ENCODE peak calls at places on chromosomes 13 and 19, in five cellular contexts. S, Z, Y, Q and U are unnamed samples.
A peak's percentile ranks its signal among the peaks of the same experiment; 100 is the strongest.

GRCh38 chr13:68046900-68047299 is 816.8 kb upstream of the PCDH9 start:
- DNase-seq in S (no peak), Z (no peak), Q (no peak), Y (no peak), U (no peak)

GRCh38 chr19:2691951-2692350 is 10.5 kb downstream of the GNG7 start:
- DNase-seq in Z (no peak), Y (no peak), Q (peak; percentile 53), S (no peak), U (no peak)

GRCh38 chr13:79990048-79990447 is 350.9 kb downstream of the SPRY2 start:
- DNase-seq in S (no peak), Q (no peak), Y (no peak), Z (no peak), U (no peak)

GRCh38 chr19:3471954-3472655 is 8.2 kb downstream of the SMIM24 start:
- DNase-seq in Y (peak; percentile 50), Z (peak; percentile 77), S (peak; percentile 32), Q (no peak), U (no peak)

GRCh38 chr19:55146648-55147218 is 2.3 kb downstream of the TNNT1 start:
- DNase-seq in Y (no peak), S (no peak), Q (no peak), Z (no peak), U (no peak)

GRCh38 chr19:18629166-18630088 is 7.4 kb upstream of the KLHL26 start:
- DNase-seq in Z (no peak), Y (no peak), Q (no peak), S (no peak), U (no peak)

GRCh38 chr19:34173145-34173956 is 1.0 kb downstream of the LSM14A start:
- DNase-seq in Q (peak; percentile 71), Y (no peak), S (peak; percentile 65), Z (no peak), U (peak; percentile 52)

GRCh38 chr13:20721454-20722357 is 18.2 kb downstream of the IL17D start:
- DNase-seq in S (peak; percentile 30), Z (peak; percentile 73), Y (no peak), Q (no peak), U (no peak)

GRCh38 chr13:100675660-100676129 is 1.1 kb upstream of the TMTC4 start:
- DNase-seq in Y (no peak), S (no peak), Z (no peak), Q (no peak), U (no peak)

GRCh38 chr19:58516964-58517833 is 2.4 kb downstream of the ZBTB45 start:
- DNase-seq in Y (no peak), S (no peak), Q (no peak), Z (no peak), U (no peak)

GRCh38 chr19:48524728-48525127 is 13.1 kb upstream of the LMTK3 start:
- DNase-seq in Z (no peak), Y (no peak), S (no peak), Q (no peak), U (no peak)

GRCh38 chr13:106963151-106963550 is 395.2 kb upstream of the ARGLU1 start:
- DNase-seq in Y (no peak), Q (no peak), S (no peak), Z (no peak), U (no peak)

GRCh38 chr19:47225746-47226425 is 5.1 kb downstream of the BBC3 start:
- DNase-seq in Q (peak; percentile 86), Y (peak; percentile 90), Z (peak; percentile 94), S (peak; percentile 93), U (peak; percentile 87)

GRCh38 chr13:113622791-113623490 is 35.1 kb downstream of the ATP4B start:
- DNase-seq in Q (no peak), Y (no peak), S (no peak), Z (no peak), U (no peak)

GRCh38 chr13:100528353-100528752 is 60.2 kb downstream of the GGACT start:
- DNase-seq in S (no peak), Y (no peak), Z (no peak), Q (no peak), U (no peak)

GRCh38 chr19:15316498-15316897 is 15.8 kb downstream of the BRD4 start:
- DNase-seq in S (no peak), Q (no peak), Z (no peak), Y (no peak), U (no peak)

GRCh38 chr13:63112799-63113395 is 1697.2 kb upstream of the PCDH20 start:
- DNase-seq in Z (no peak), Q (no peak), S (no peak), Y (no peak), U (no peak)

GRCh38 chr19:29702161-29702957 is 12.7 kb downstream of the C19orf12 start:
- DNase-seq in Z (peak; percentile 46), Q (no peak), Y (no peak), S (no peak), U (no peak)

GRCh38 chr19:9995079-9995478 is 15.2 kb downstream of the COL5A3 start:
- DNase-seq in Q (no peak), S (no peak), Z (no peak), Y (no peak), U (no peak)
- H3K36me3 ChIP-seq in Q (no peaks in the 10 kb centered on the region), S (no peaks in the 10 kb centered on the region), Z (no peaks in the 10 kb centered on the region), Y (no peaks in the 10 kb centered on the region), U (no peaks in the 10 kb centered on the region)

GRCh38 chr19:40255619-40256166 is 29.2 kb upstream of the CCNP start:
- DNase-seq in Z (no peak), Q (no peak), S (no peak), Y (no peak), U (no peak)

GRCh38 chr19:40257096-40257517 is 28.0 kb downstream of the AKT2 start:
- DNase-seq in S (no peak), Y (no peak), Q (peak; percentile 61), Z (no peak), U (peak; percentile 67)

GRCh38 chr19:40253611-40254092 is 27.2 kb upstream of the CCNP start:
- DNase-seq in S (no peak), Z (no peak), Q (no peak), Y (no peak), U (no peak)

GRCh38 chr19:40254714-40255418 is 28.4 kb upstream of the CCNP start:
- DNase-seq in S (no peak), Z (no peak), Y (no peak), Q (no peak), U (no peak)

GRCh38 chr19:40256511-40256910 is 28.6 kb downstream of the AKT2 start:
- DNase-seq in Y (no peak), Q (no peak), S (no peak), Z (no peak), U (no peak)
- H3K36me3 ChIP-seq in Y (peaks cover 28% of the 10 kb centered on the region), Q (no peaks in the 10 kb centered on the region), S (peaks cover 21% of the 10 kb centered on the region), Z (peaks cover 41% of the 10 kb centered on the region), U (peaks cover 56% of the 10 kb centered on the region)

GRCh38 chr13:105074756-105075155 is 1460.7 kb downstream of the EFNB2 start:
- DNase-seq in Y (no peak), S (no peak), Z (no peak), Q (no peak), U (no peak)

GRCh38 chr13:105069106-105069505 is 1466.4 kb downstream of the EFNB2 start:
- DNase-seq in Y (no peak), Z (no peak), Q (no peak), S (no peak), U (no peak)

GRCh38 chr13:105070452-105070851 is 1465.0 kb downstream of the EFNB2 start:
- DNase-seq in Z (no peak), S (no peak), Y (no peak), Q (no peak), U (no peak)

DNA sequence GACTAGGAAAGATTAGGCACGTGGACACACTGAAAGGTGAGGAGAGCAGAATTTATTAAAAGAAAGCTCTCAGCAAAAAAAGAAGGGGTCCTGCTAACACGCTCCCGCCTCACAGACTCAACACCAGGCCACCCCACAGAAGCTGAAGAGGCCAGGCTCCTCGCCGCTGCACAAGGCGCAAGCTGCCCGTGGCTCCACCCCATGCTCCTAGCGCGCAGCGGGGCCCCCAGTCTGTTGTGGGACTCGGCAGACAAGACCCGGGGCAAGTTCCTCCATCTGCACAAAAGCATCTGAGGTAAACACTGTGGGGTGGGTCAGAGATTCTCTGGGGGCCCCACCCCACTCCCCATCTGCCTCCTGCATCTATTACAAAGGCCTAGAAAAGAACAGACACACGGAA is 1462.4 kb downstream of the EFNB2 start:
- DNase-seq in Q (no peak), S (no peak), Y (no peak), Z (no peak), U (no peak)
- H3K36me3 ChIP-seq in Q (no peaks in the 10 kb centered on the region), S (no peaks in the 10 kb centered on the region), Y (no peaks in the 10 kb centered on the region), Z (no peaks in the 10 kb centered on the region), U (no peaks in the 10 kb centered on the region)

GRCh38 chr13:31149604-31150003 is 12.1 kb downstream of the HSPH1 start:
- DNase-seq in Z (no peak), S (no peak), Y (no peak), Q (no peak), U (no peak)
- H3K36me3 ChIP-seq in Z (peaks cover 100% of the 10 kb centered on the region), S (peaks cover 85% of the 10 kb centered on the region), Y (peaks cover 97% of the 10 kb centered on the region), Q (peaks cover 22% of the 10 kb centered on the region), U (peaks cover 96% of the 10 kb centered on the region)

DNA sequence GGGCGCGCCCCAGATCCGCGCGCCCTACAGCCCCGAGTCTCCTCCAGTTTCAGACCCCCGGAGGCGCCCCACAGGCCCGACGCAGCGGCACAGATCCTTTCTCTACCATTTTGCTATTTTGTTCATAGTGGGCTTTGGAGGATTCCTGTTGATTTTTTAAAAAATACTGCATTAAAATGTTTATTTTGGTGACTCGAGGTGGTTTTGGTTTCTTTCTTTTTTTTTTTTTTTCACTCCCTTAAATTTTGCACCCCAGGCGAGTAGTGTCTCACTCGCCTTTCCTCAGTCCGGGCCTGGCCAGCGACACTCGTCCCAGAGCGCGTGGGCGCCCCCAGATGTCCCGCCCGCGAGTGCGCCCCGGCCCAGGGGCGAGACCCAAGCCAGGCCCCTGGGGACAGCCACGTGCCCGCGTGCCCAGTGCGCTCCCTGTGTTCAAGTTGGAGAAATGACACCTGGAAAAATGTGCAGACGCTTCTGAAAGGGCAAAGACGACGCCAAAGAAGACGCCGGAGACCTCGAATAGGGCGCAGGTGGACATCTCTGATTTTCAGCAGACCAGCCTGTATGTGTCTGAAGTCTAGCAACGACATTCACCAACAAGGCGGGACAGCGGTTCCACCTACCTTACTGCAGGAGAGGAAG is 478 bp upstream of the INSR start:
- DNase-seq in Y (peak; percentile 76), Q (peak; percentile 48), S (peak; percentile 83), Z (peak; percentile 92), U (peak; percentile 65)
- H3K36me3 ChIP-seq in Y (no peaks in the 10 kb centered on the region), Q (no peaks in the 10 kb centered on the region), S (no peaks in the 10 kb centered on the region), Z (no peaks in the 10 kb centered on the region), U (no peaks in the 10 kb centered on the region)

GRCh38 chr13:109769921-109770320 is 16.5 kb downstream of the IRS2 start:
- DNase-seq in Y (no peak), S (no peak), Z (no peak), Q (no peak), U (no peak)
- H3K36me3 ChIP-seq in Y (peaks cover 3% of the 10 kb centered on the region), S (no peaks in the 10 kb centered on the region), Z (peaks cover 41% of the 10 kb centered on the region), Q (no peaks in the 10 kb centered on the region), U (no peaks in the 10 kb centered on the region)

GRCh38 chr13:45503658-45504057 is 38.9 kb downstream of the COG3 start:
- DNase-seq in Z (no peak), Q (no peak), S (no peak), Y (no peak), U (no peak)
- H3K36me3 ChIP-seq in Z (peaks cover 81% of the 10 kb centered on the region), Q (peaks cover 5% of the 10 kb centered on the region), S (peaks cover 51% of the 10 kb centered on the region), Y (peaks cover 41% of the 10 kb centered on the region), U (peaks cover 54% of the 10 kb centered on the region)